ENCODE peak calls at places on chromosome 9, in eight cellular contexts. One of them, this sample, is unnamed.

GRCh38 chr9:9612270-9612669 is 1000.5 kb downstream of the PTPRD start:
- DNase-seq in astrocyte of the cerebellum: no peak
- DNase-seq in hepatocyte: no peak
- DNase-seq in lung: no peak
- DNase-seq in left ventricle myocardium inferior: no peak
- DNase-seq in endodermal cell: no peak
- DNase-seq in AG04449: no peak
- DNase-seq in Peyer's patch: peak
- DNase-seq in this sample: no peak

GRCh38 chr9:135485385-135485784 is 5.8 kb downstream of the PPP1R26 start:
- DNase-seq in astrocyte of the cerebellum: no peak
- DNase-seq in hepatocyte: no peak
- DNase-seq in lung: no peak
- DNase-seq in left ventricle myocardium inferior: no peak
- DNase-seq in endodermal cell: no peak
- DNase-seq in AG04449: no peak
- DNase-seq in Peyer's patch: no peak
- DNase-seq in this sample: no peak

GRCh38 chr9:89879711-89880110 is 274.9 kb downstream of the GADD45G start:
- DNase-seq in astrocyte of the cerebellum: no peak
- DNase-seq in hepatocyte: no peak
- DNase-seq in lung: no peak
- DNase-seq in left ventricle myocardium inferior: peak
- DNase-seq in endodermal cell: peak
- DNase-seq in AG04449: no peak
- DNase-seq in Peyer's patch: peak
- DNase-seq in this sample: no peak

GRCh38 chr9:98024702-98025101 is 31.8 kb upstream of the NANS start:
- DNase-seq in astrocyte of the cerebellum: no peak
- DNase-seq in hepatocyte: no peak
- DNase-seq in lung: no peak
- DNase-seq in left ventricle myocardium inferior: no peak
- DNase-seq in endodermal cell: no peak
- DNase-seq in AG04449: no peak
- DNase-seq in Peyer's patch: no peak
- DNase-seq in this sample: no peak

GRCh38 chr9:36192196-36192595 is 1.5 kb downstream of the CLTA start:
- DNase-seq in astrocyte of the cerebellum: no peak
- DNase-seq in hepatocyte: no peak
- DNase-seq in lung: no peak
- DNase-seq in left ventricle myocardium inferior: no peak
- DNase-seq in endodermal cell: no peak
- DNase-seq in AG04449: no peak
- DNase-seq in Peyer's patch: no peak
- DNase-seq in this sample: no peak

GRCh38 chr9:28073278-28073677 is 500.0 kb upstream of the C9orf72 start:
- DNase-seq in astrocyte of the cerebellum: peak
- DNase-seq in hepatocyte: peak
- DNase-seq in lung: no peak
- DNase-seq in left ventricle myocardium inferior: no peak
- DNase-seq in endodermal cell: peak
- DNase-seq in AG04449: no peak
- DNase-seq in Peyer's patch: no peak
- DNase-seq in this sample: no peak

GRCh38 chr9:24073237-24073636 is 247.2 kb upstream of the ELAVL2 start:
- DNase-seq in astrocyte of the cerebellum: no peak
- DNase-seq in hepatocyte: no peak
- DNase-seq in lung: no peak
- DNase-seq in left ventricle myocardium inferior: no peak
- DNase-seq in endodermal cell: no peak
- DNase-seq in AG04449: no peak
- DNase-seq in Peyer's patch: no peak
- DNase-seq in this sample: no peak

GRCh38 chr9:77793909-77794308 is 145.8 kb upstream of the GNA14 start:
- DNase-seq in astrocyte of the cerebellum: no peak
- DNase-seq in hepatocyte: no peak
- DNase-seq in lung: no peak
- DNase-seq in left ventricle myocardium inferior: no peak
- DNase-seq in endodermal cell: no peak
- DNase-seq in AG04449: no peak
- DNase-seq in Peyer's patch: no peak
- DNase-seq in this sample: peak

GRCh38 chr9:135978650-135979461 is 17.7 kb upstream of the UBAC1 start:
- DNase-seq in astrocyte of the cerebellum: no peak
- DNase-seq in hepatocyte: no peak
- DNase-seq in lung: no peak
- DNase-seq in left ventricle myocardium inferior: no peak
- DNase-seq in endodermal cell: no peak
- DNase-seq in AG04449: no peak
- DNase-seq in Peyer's patch: no peak
- DNase-seq in this sample: no peak

GRCh38 chr9:73152445-73152844 is 780 bp downstream of the ANXA1 start:
- DNase-seq in astrocyte of the cerebellum: no peak
- DNase-seq in hepatocyte: peak
- DNase-seq in lung: no peak
- DNase-seq in left ventricle myocardium inferior: no peak
- DNase-seq in endodermal cell: no peak
- DNase-seq in AG04449: no peak
- DNase-seq in Peyer's patch: no peak
- DNase-seq in this sample: peak

GRCh38 chr9:135301271-135302263 is 178.0 kb upstream of the PPP1R26 start:
- DNase-seq in astrocyte of the cerebellum: no peak
- DNase-seq in hepatocyte: no peak
- DNase-seq in lung: no peak
- DNase-seq in left ventricle myocardium inferior: no peak
- DNase-seq in endodermal cell: peak
- DNase-seq in AG04449: no peak
- DNase-seq in Peyer's patch: no peak
- DNase-seq in this sample: no peak

GRCh38 chr9:122777935-122778671 is 10.6 kb upstream of the OR5C1 start:
- DNase-seq in astrocyte of the cerebellum: no peak
- DNase-seq in hepatocyte: no peak
- DNase-seq in lung: no peak
- DNase-seq in left ventricle myocardium inferior: no peak
- DNase-seq in endodermal cell: no peak
- DNase-seq in AG04449: peak
- DNase-seq in Peyer's patch: no peak
- DNase-seq in this sample: peak

GRCh38 chr9:99860266-99860665 is 38.6 kb downstream of the NR4A3 start:
- DNase-seq in astrocyte of the cerebellum: no peak
- DNase-seq in hepatocyte: no peak
- DNase-seq in lung: no peak
- DNase-seq in left ventricle myocardium inferior: no peak
- DNase-seq in endodermal cell: no peak
- DNase-seq in AG04449: no peak
- DNase-seq in Peyer's patch: no peak
- DNase-seq in this sample: no peak
- TF ChIP-seq CTCF in astrocyte of the cerebellum: no peak
- TF ChIP-seq CTCF in hepatocyte: no peak
- TF ChIP-seq CTCF in lung: no peak
- TF ChIP-seq CTCF in left ventricle myocardium inferior: no peak
- TF ChIP-seq CTCF in endodermal cell: no peak
- TF ChIP-seq CTCF in AG04449: no peak
- TF ChIP-seq CTCF in Peyer's patch: no peak
- TF ChIP-seq CTCF in this sample: no peak

DNA sequence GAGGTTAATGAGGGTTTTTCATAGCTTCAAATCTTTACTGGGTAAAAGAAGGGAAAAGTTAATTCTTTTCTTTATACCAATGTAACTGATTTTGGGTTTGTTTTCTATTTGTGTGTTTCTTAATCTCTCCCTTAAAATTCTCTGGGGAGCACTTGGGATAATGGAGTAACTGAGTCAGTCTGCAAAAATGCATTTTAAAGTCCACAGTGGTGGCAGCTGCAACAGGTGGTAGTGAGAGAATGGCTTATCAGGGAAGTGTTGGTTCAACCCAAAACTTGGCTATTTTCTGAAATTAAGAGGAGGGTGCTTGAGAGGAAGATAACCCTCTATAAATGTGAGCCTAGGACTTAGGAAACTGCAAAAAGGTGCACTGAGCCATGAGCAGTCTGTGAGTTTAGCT is 39.9 kb upstream of the ASTN2 start:
- DNase-seq in astrocyte of the cerebellum: no peak
- DNase-seq in hepatocyte: no peak
- DNase-seq in lung: no peak
- DNase-seq in left ventricle myocardium inferior: no peak
- DNase-seq in endodermal cell: no peak
- DNase-seq in AG04449: no peak
- DNase-seq in Peyer's patch: no peak
- DNase-seq in this sample: no peak
- TF ChIP-seq CTCF in astrocyte of the cerebellum: no peak
- TF ChIP-seq CTCF in hepatocyte: no peak
- TF ChIP-seq CTCF in lung: no peak
- TF ChIP-seq CTCF in left ventricle myocardium inferior: no peak
- TF ChIP-seq CTCF in endodermal cell: no peak
- TF ChIP-seq CTCF in AG04449: no peak
- TF ChIP-seq CTCF in Peyer's patch: no peak
- TF ChIP-seq CTCF in this sample: no peak

GRCh38 chr9:121718063-121718462 is 66.6 kb downstream of the DAB2IP start:
- DNase-seq in astrocyte of the cerebellum: no peak
- DNase-seq in hepatocyte: no peak
- DNase-seq in lung: no peak
- DNase-seq in left ventricle myocardium inferior: peak
- DNase-seq in endodermal cell: peak
- DNase-seq in AG04449: no peak
- DNase-seq in Peyer's patch: no peak
- DNase-seq in this sample: peak

GRCh38 chr9:121718501-121718900 is 67.1 kb downstream of the DAB2IP start:
- DNase-seq in astrocyte of the cerebellum: no peak
- DNase-seq in hepatocyte: no peak
- DNase-seq in lung: no peak
- DNase-seq in left ventricle myocardium inferior: no peak
- DNase-seq in endodermal cell: no peak
- DNase-seq in AG04449: no peak
- DNase-seq in Peyer's patch: no peak
- DNase-seq in this sample: no peak

GRCh38 chr9:121720311-121720991 is 69.0 kb downstream of the DAB2IP start:
- DNase-seq in astrocyte of the cerebellum: no peak
- DNase-seq in hepatocyte: no peak
- DNase-seq in lung: no peak
- DNase-seq in left ventricle myocardium inferior: no peak
- DNase-seq in endodermal cell: no peak
- DNase-seq in AG04449: no peak
- DNase-seq in Peyer's patch: no peak
- DNase-seq in this sample: no peak

GRCh38 chr9:121721770-121722169 is 70.3 kb downstream of the DAB2IP start:
- DNase-seq in astrocyte of the cerebellum: no peak
- DNase-seq in hepatocyte: no peak
- DNase-seq in lung: no peak
- DNase-seq in left ventricle myocardium inferior: peak
- DNase-seq in endodermal cell: no peak
- DNase-seq in AG04449: no peak
- DNase-seq in Peyer's patch: no peak
- DNase-seq in this sample: no peak

DNA sequence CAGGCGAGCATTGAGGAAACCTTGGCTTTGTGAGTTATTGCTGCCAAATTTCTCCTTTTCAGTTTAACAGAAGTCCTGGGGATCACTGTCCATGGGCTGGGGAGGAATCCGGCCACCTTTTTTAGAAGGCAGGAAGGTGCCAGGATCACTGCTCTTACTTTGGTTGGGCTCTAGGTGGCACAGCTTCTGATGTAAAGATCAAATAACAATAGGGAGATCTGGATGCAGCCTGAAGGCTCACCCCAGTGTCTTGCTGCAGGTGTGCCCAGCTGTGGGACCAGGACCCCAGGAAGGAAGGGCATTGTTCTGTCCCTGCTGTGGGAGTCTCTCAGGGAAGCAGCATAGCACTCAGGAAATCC is 69.5 kb downstream of the DAB2IP start:
- DNase-seq in astrocyte of the cerebellum: no peak
- DNase-seq in hepatocyte: no peak
- DNase-seq in lung: no peak
- DNase-seq in left ventricle myocardium inferior: no peak
- DNase-seq in endodermal cell: no peak
- DNase-seq in AG04449: no peak
- DNase-seq in Peyer's patch: no peak
- DNase-seq in this sample: no peak
- TF ChIP-seq CTCF in astrocyte of the cerebellum: no peak
- TF ChIP-seq CTCF in hepatocyte: no peak
- TF ChIP-seq CTCF in lung: no peak
- TF ChIP-seq CTCF in left ventricle myocardium inferior: no peak
- TF ChIP-seq CTCF in endodermal cell: peak
- TF ChIP-seq CTCF in AG04449: peak
- TF ChIP-seq CTCF in Peyer's patch: no peak
- TF ChIP-seq CTCF in this sample: peak

GRCh38 chr9:6669881-6670280 is 24.4 kb upstream of the GLDC start:
- DNase-seq in astrocyte of the cerebellum: no peak
- DNase-seq in hepatocyte: no peak
- DNase-seq in lung: no peak
- DNase-seq in left ventricle myocardium inferior: no peak
- DNase-seq in endodermal cell: no peak
- DNase-seq in AG04449: no peak
- DNase-seq in Peyer's patch: no peak
- DNase-seq in this sample: no peak

GRCh38 chr9:6671416-6671815 is 25.9 kb upstream of the GLDC start:
- DNase-seq in astrocyte of the cerebellum: no peak
- DNase-seq in hepatocyte: no peak
- DNase-seq in lung: no peak
- DNase-seq in left ventricle myocardium inferior: no peak
- DNase-seq in endodermal cell: no peak
- DNase-seq in AG04449: no peak
- DNase-seq in Peyer's patch: no peak
- DNase-seq in this sample: no peak

GRCh38 chr9:6664204-6664683 is 18.7 kb upstream of the GLDC start:
- DNase-seq in astrocyte of the cerebellum: no peak
- DNase-seq in hepatocyte: no peak
- DNase-seq in lung: no peak
- DNase-seq in left ventricle myocardium inferior: no peak
- DNase-seq in endodermal cell: no peak
- DNase-seq in AG04449: no peak
- DNase-seq in Peyer's patch: no peak
- DNase-seq in this sample: no peak

GRCh38 chr9:6667080-6667479 is 21.6 kb upstream of the GLDC start:
- DNase-seq in astrocyte of the cerebellum: no peak
- DNase-seq in hepatocyte: no peak
- DNase-seq in lung: no peak
- DNase-seq in left ventricle myocardium inferior: no peak
- DNase-seq in endodermal cell: no peak
- DNase-seq in AG04449: no peak
- DNase-seq in Peyer's patch: no peak
- DNase-seq in this sample: no peak

DNA sequence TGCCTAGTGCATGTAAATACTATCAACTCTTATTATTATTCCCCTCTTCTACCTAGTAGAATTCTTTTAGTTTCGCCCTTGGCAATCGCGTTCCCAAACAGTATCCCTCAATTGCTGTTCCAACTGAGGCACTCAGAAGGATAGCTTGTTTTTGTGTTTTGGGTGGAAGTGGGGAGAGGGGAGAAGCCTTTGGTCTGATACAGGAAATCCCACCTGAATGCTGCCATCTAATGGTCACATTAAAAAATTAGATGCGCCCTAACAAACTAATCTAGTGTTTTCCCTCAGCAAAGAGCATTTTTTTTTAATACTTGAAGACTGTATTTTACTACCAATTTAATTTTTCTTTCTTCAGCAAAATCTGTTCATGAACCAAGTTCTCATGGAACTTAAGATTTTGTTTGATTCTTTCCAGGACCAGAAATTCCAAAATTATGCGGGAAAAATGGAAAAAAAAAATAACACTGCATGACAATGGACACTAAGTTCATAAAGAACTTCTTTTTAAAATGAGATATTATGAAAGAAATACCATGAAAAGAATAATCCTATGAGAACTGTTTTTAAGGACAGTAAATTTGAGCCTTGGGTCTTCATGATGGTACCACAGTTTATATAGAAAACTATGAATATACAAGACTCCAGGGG is 22.2 kb upstream of the GLDC start:
- DNase-seq in astrocyte of the cerebellum: no peak
- DNase-seq in hepatocyte: peak
- DNase-seq in lung: no peak
- DNase-seq in left ventricle myocardium inferior: no peak
- DNase-seq in endodermal cell: peak
- DNase-seq in AG04449: no peak
- DNase-seq in Peyer's patch: no peak
- DNase-seq in this sample: peak
- TF ChIP-seq CTCF in astrocyte of the cerebellum: peak
- TF ChIP-seq CTCF in hepatocyte: peak
- TF ChIP-seq CTCF in lung: peak
- TF ChIP-seq CTCF in left ventricle myocardium inferior: peak
- TF ChIP-seq CTCF in endodermal cell: peak
- TF ChIP-seq CTCF in AG04449: peak
- TF ChIP-seq CTCF in Peyer's patch: peak
- TF ChIP-seq CTCF in this sample: peak

This sample was measured in HFFc6.